ENCODE peak calls at places on chromosomes 4 and X, in five cellular contexts. N, O, T, F and A are unnamed samples.

GRCh38 chr4:101367201-101367600 is 19.9 kb upstream of the PPP3CA start:
- DNase-seq in F (peak), T (no peak), O (no peak), N (no peak), A (no peak)

GRCh38 chrX:40646489-40647306 is 663 bp downstream of the CXorf38 start:
- DNase-seq in T (no peak), F (peak), O (peak), N (no peak), A (peak)

GRCh38 chrX:129932792-129933321 is 26.9 kb downstream of the UTP14A start:
- DNase-seq in N (no peak), T (no peak), F (no peak), O (no peak), A (no peak)

GRCh38 chr4:85302756-85303155 is 172.2 kb upstream of the ARHGAP24 start:
- DNase-seq in O (no peak), F (no peak), N (no peak), T (no peak), A (no peak)

GRCh38 chr4:6172093-6172926 is 28.0 kb downstream of the JAKMIP1 start:
- DNase-seq in T (no peak), F (no peak), N (no peak), O (no peak), A (peak)

GRCh38 chr4:98646422-98646821 is 12.0 kb downstream of the TSPAN5 start:
- DNase-seq in F (no peak), T (no peak), N (no peak), O (no peak), A (no peak)

GRCh38 chr4:177505171-177505615 is 63.0 kb upstream of the AGA start:
- DNase-seq in N (no peak), T (no peak), O (no peak), F (no peak), A (no peak)

GRCh38 chr4:99403380-99404194 is 31.6 kb downstream of the ADH7 start:
- DNase-seq in O (no peak), N (no peak), T (no peak), F (peak), A (no peak)

GRCh38 chr4:89324671-89325070 is 17.1 kb upstream of the GPRIN3 start:
- DNase-seq in O (no peak), T (no peak), F (peak), N (no peak), A (no peak)

GRCh38 chrX:13345037-13345436 is 25.2 kb upstream of the ATXN3L start:
- DNase-seq in T (no peak), O (no peak), F (no peak), N (no peak), A (no peak)

GRCh38 chrX:54087661-54088060 is 43.4 kb upstream of the PHF8 start:
- DNase-seq in F (no peak), N (no peak), T (no peak), O (no peak), A (no peak)

GRCh38 chrX:71107762-71108360 is 1.3 kb upstream of the CXorf65 start:
- DNase-seq in N (no peak), F (no peak), T (no peak), O (no peak), A (peak)

GRCh38 chr4:3613980-3614730 is 81.9 kb upstream of the LRPAP1 start:
- DNase-seq in N (no peak), T (no peak), F (no peak), O (no peak), A (no peak)